ENCODE peak calls at places on chromosomes 1 and 21, in eight cellular contexts. One of them, this sample, is unnamed.
A peak's percentile ranks its signal among the peaks of the same experiment; 100 is the strongest.

GRCh38 chr21:15815285-15815684 is 85.5 kb downstream of the USP25 start:
- DNase-seq in activated CD4-positive, alpha-beta T cell treated with anti-CD3 and anti-CD28 coated beads, Interleukin-2, amount 10 ng/mL, durations not matched to agents 7 days and 5 days: no peak
- DNase-seq in NCI-H2171 treated with DMSO at 0.1 percent for 48 hours: no peak
- DNase-seq in cardiac fibroblast: no peak
- DNase-seq in stimulated activated naive CD8-positive, alpha-beta T cell treated with anti-CD3 and anti-CD28 coated beads, Interleukin-15, Interleukin-2, amounts not matched to agents 100 U/mL and 50 U/mL, for 24 hours: no peak
- DNase-seq in cortex of kidney: no peak
- DNase-seq in stimulated activated CD8-positive, alpha-beta memory T cell treated with anti-CD3 and anti-CD28 coated beads, Interleukin-15, amount 100 ng/mL, for 1 hour: no peak
- DNase-seq in endothelial cell: no peak
- DNase-seq in this sample: no peak

GRCh38 chr21:43304206-43304605 is 122.7 kb downstream of the SIK1 start:
- DNase-seq in activated CD4-positive, alpha-beta T cell treated with anti-CD3 and anti-CD28 coated beads, Interleukin-2, amount 10 ng/mL, durations not matched to agents 7 days and 5 days: no peak
- DNase-seq in NCI-H2171 treated with DMSO at 0.1 percent for 48 hours: no peak
- DNase-seq in cardiac fibroblast: no peak
- DNase-seq in stimulated activated naive CD8-positive, alpha-beta T cell treated with anti-CD3 and anti-CD28 coated beads, Interleukin-15, Interleukin-2, amounts not matched to agents 100 U/mL and 50 U/mL, for 24 hours: no peak
- DNase-seq in cortex of kidney: no peak
- DNase-seq in stimulated activated CD8-positive, alpha-beta memory T cell treated with anti-CD3 and anti-CD28 coated beads, Interleukin-15, amount 100 ng/mL, for 1 hour: no peak
- DNase-seq in endothelial cell: no peak
- DNase-seq in this sample: no peak

GRCh38 chr1:245043617-245043952 is 111.2 kb upstream of the KIF26B start:
- DNase-seq in activated CD4-positive, alpha-beta T cell treated with anti-CD3 and anti-CD28 coated beads, Interleukin-2, amount 10 ng/mL, durations not matched to agents 7 days and 5 days: no peak
- DNase-seq in NCI-H2171 treated with DMSO at 0.1 percent for 48 hours: no peak
- DNase-seq in cardiac fibroblast: no peak
- DNase-seq in stimulated activated naive CD8-positive, alpha-beta T cell treated with anti-CD3 and anti-CD28 coated beads, Interleukin-15, Interleukin-2, amounts not matched to agents 100 U/mL and 50 U/mL, for 24 hours: no peak
- DNase-seq in cortex of kidney: no peak
- DNase-seq in stimulated activated CD8-positive, alpha-beta memory T cell treated with anti-CD3 and anti-CD28 coated beads, Interleukin-15, amount 100 ng/mL, for 1 hour: no peak
- DNase-seq in endothelial cell: no peak
- DNase-seq in this sample: no peak

GRCh38 chr1:181002582-181003172 is 20.0 kb downstream of the STX6 start:
- DNase-seq in activated CD4-positive, alpha-beta T cell treated with anti-CD3 and anti-CD28 coated beads, Interleukin-2, amount 10 ng/mL, durations not matched to agents 7 days and 5 days: no peak
- DNase-seq in NCI-H2171 treated with DMSO at 0.1 percent for 48 hours: no peak
- DNase-seq in cardiac fibroblast: no peak
- DNase-seq in stimulated activated naive CD8-positive, alpha-beta T cell treated with anti-CD3 and anti-CD28 coated beads, Interleukin-15, Interleukin-2, amounts not matched to agents 100 U/mL and 50 U/mL, for 24 hours: no peak
- DNase-seq in cortex of kidney: no peak
- DNase-seq in stimulated activated CD8-positive, alpha-beta memory T cell treated with anti-CD3 and anti-CD28 coated beads, Interleukin-15, amount 100 ng/mL, for 1 hour: no peak
- DNase-seq in endothelial cell: no peak
- DNase-seq in this sample: no peak

GRCh38 chr1:201560328-201561194 is 21.6 kb downstream of the NAV1 start:
- DNase-seq in activated CD4-positive, alpha-beta T cell treated with anti-CD3 and anti-CD28 coated beads, Interleukin-2, amount 10 ng/mL, durations not matched to agents 7 days and 5 days: no peak
- DNase-seq in NCI-H2171 treated with DMSO at 0.1 percent for 48 hours: no peak
- DNase-seq in cardiac fibroblast: no peak
- DNase-seq in stimulated activated naive CD8-positive, alpha-beta T cell treated with anti-CD3 and anti-CD28 coated beads, Interleukin-15, Interleukin-2, amounts not matched to agents 100 U/mL and 50 U/mL, for 24 hours: no peak
- DNase-seq in cortex of kidney: no peak
- DNase-seq in stimulated activated CD8-positive, alpha-beta memory T cell treated with anti-CD3 and anti-CD28 coated beads, Interleukin-15, amount 100 ng/mL, for 1 hour: no peak
- DNase-seq in endothelial cell: no peak
- DNase-seq in this sample: no peak

GRCh38 chr21:34864370-34865209 is 184.5 kb downstream of the RUNX1 start:
- DNase-seq in activated CD4-positive, alpha-beta T cell treated with anti-CD3 and anti-CD28 coated beads, Interleukin-2, amount 10 ng/mL, durations not matched to agents 7 days and 5 days: no peak
- DNase-seq in NCI-H2171 treated with DMSO at 0.1 percent for 48 hours: no peak
- DNase-seq in cardiac fibroblast: no peak
- DNase-seq in stimulated activated naive CD8-positive, alpha-beta T cell treated with anti-CD3 and anti-CD28 coated beads, Interleukin-15, Interleukin-2, amounts not matched to agents 100 U/mL and 50 U/mL, for 24 hours: no peak
- DNase-seq in cortex of kidney: no peak
- DNase-seq in stimulated activated CD8-positive, alpha-beta memory T cell treated with anti-CD3 and anti-CD28 coated beads, Interleukin-15, amount 100 ng/mL, for 1 hour: no peak
- DNase-seq in endothelial cell: no peak
- DNase-seq in this sample: no peak

GRCh38 chr1:84619383-84620093 is 45.3 kb upstream of the CTBS start:
- DNase-seq in activated CD4-positive, alpha-beta T cell treated with anti-CD3 and anti-CD28 coated beads, Interleukin-2, amount 10 ng/mL, durations not matched to agents 7 days and 5 days: no peak
- DNase-seq in NCI-H2171 treated with DMSO at 0.1 percent for 48 hours: no peak
- DNase-seq in cardiac fibroblast: peak; percentile 81
- DNase-seq in stimulated activated naive CD8-positive, alpha-beta T cell treated with anti-CD3 and anti-CD28 coated beads, Interleukin-15, Interleukin-2, amounts not matched to agents 100 U/mL and 50 U/mL, for 24 hours: peak; percentile 71
- DNase-seq in cortex of kidney: no peak
- DNase-seq in stimulated activated CD8-positive, alpha-beta memory T cell treated with anti-CD3 and anti-CD28 coated beads, Interleukin-15, amount 100 ng/mL, for 1 hour: no peak
- DNase-seq in endothelial cell: no peak
- DNase-seq in this sample: no peak

GRCh38 chr1:57363165-57363564 is 60.7 kb downstream of the DAB1 start:
- DNase-seq in activated CD4-positive, alpha-beta T cell treated with anti-CD3 and anti-CD28 coated beads, Interleukin-2, amount 10 ng/mL, durations not matched to agents 7 days and 5 days: no peak
- DNase-seq in NCI-H2171 treated with DMSO at 0.1 percent for 48 hours: no peak
- DNase-seq in cardiac fibroblast: no peak
- DNase-seq in stimulated activated naive CD8-positive, alpha-beta T cell treated with anti-CD3 and anti-CD28 coated beads, Interleukin-15, Interleukin-2, amounts not matched to agents 100 U/mL and 50 U/mL, for 24 hours: no peak
- DNase-seq in cortex of kidney: no peak
- DNase-seq in stimulated activated CD8-positive, alpha-beta memory T cell treated with anti-CD3 and anti-CD28 coated beads, Interleukin-15, amount 100 ng/mL, for 1 hour: no peak
- DNase-seq in endothelial cell: no peak
- DNase-seq in this sample: no peak

GRCh38 chr1:112517231-112517630 is 8.5 kb downstream of the WNT2B start:
- DNase-seq in activated CD4-positive, alpha-beta T cell treated with anti-CD3 and anti-CD28 coated beads, Interleukin-2, amount 10 ng/mL, durations not matched to agents 7 days and 5 days: no peak
- DNase-seq in NCI-H2171 treated with DMSO at 0.1 percent for 48 hours: no peak
- DNase-seq in cardiac fibroblast: no peak
- DNase-seq in stimulated activated naive CD8-positive, alpha-beta T cell treated with anti-CD3 and anti-CD28 coated beads, Interleukin-15, Interleukin-2, amounts not matched to agents 100 U/mL and 50 U/mL, for 24 hours: no peak
- DNase-seq in cortex of kidney: no peak
- DNase-seq in stimulated activated CD8-positive, alpha-beta memory T cell treated with anti-CD3 and anti-CD28 coated beads, Interleukin-15, amount 100 ng/mL, for 1 hour: no peak
- DNase-seq in endothelial cell: no peak
- DNase-seq in this sample: no peak

GRCh38 chr21:34129971-34130597 is 56.7 kb downstream of the MRPS6 start:
- DNase-seq in activated CD4-positive, alpha-beta T cell treated with anti-CD3 and anti-CD28 coated beads, Interleukin-2, amount 10 ng/mL, durations not matched to agents 7 days and 5 days: peak; percentile 13
- DNase-seq in NCI-H2171 treated with DMSO at 0.1 percent for 48 hours: peak; percentile 10
- DNase-seq in cardiac fibroblast: peak; percentile 29
- DNase-seq in stimulated activated naive CD8-positive, alpha-beta T cell treated with anti-CD3 and anti-CD28 coated beads, Interleukin-15, Interleukin-2, amounts not matched to agents 100 U/mL and 50 U/mL, for 24 hours: peak; percentile 23
- DNase-seq in cortex of kidney: no peak
- DNase-seq in stimulated activated CD8-positive, alpha-beta memory T cell treated with anti-CD3 and anti-CD28 coated beads, Interleukin-15, amount 100 ng/mL, for 1 hour: no peak
- DNase-seq in endothelial cell: no peak
- DNase-seq in this sample: no peak

GRCh38 chr1:51203874-51204245 is 32.2 kb upstream of the RNF11 start:
- DNase-seq in activated CD4-positive, alpha-beta T cell treated with anti-CD3 and anti-CD28 coated beads, Interleukin-2, amount 10 ng/mL, durations not matched to agents 7 days and 5 days: no peak
- DNase-seq in NCI-H2171 treated with DMSO at 0.1 percent for 48 hours: no peak
- DNase-seq in cardiac fibroblast: no peak
- DNase-seq in stimulated activated naive CD8-positive, alpha-beta T cell treated with anti-CD3 and anti-CD28 coated beads, Interleukin-15, Interleukin-2, amounts not matched to agents 100 U/mL and 50 U/mL, for 24 hours: no peak
- DNase-seq in cortex of kidney: no peak
- DNase-seq in stimulated activated CD8-positive, alpha-beta memory T cell treated with anti-CD3 and anti-CD28 coated beads, Interleukin-15, amount 100 ng/mL, for 1 hour: no peak
- DNase-seq in endothelial cell: no peak
- DNase-seq in this sample: no peak

GRCh38 chr1:33599516-33600115 is 127.2 kb downstream of the ZSCAN20 start:
- DNase-seq in activated CD4-positive, alpha-beta T cell treated with anti-CD3 and anti-CD28 coated beads, Interleukin-2, amount 10 ng/mL, durations not matched to agents 7 days and 5 days: no peak
- DNase-seq in NCI-H2171 treated with DMSO at 0.1 percent for 48 hours: peak; percentile 96
- DNase-seq in cardiac fibroblast: no peak
- DNase-seq in stimulated activated naive CD8-positive, alpha-beta T cell treated with anti-CD3 and anti-CD28 coated beads, Interleukin-15, Interleukin-2, amounts not matched to agents 100 U/mL and 50 U/mL, for 24 hours: no peak
- DNase-seq in cortex of kidney: no peak
- DNase-seq in stimulated activated CD8-positive, alpha-beta memory T cell treated with anti-CD3 and anti-CD28 coated beads, Interleukin-15, amount 100 ng/mL, for 1 hour: no peak
- DNase-seq in endothelial cell: no peak
- DNase-seq in this sample: no peak

GRCh38 chr1:35505911-35506798 is 51.0 kb downstream of the KIAA0319L start:
- DNase-seq in activated CD4-positive, alpha-beta T cell treated with anti-CD3 and anti-CD28 coated beads, Interleukin-2, amount 10 ng/mL, durations not matched to agents 7 days and 5 days: peak; percentile 78
- DNase-seq in NCI-H2171 treated with DMSO at 0.1 percent for 48 hours: peak; percentile 10
- DNase-seq in cardiac fibroblast: peak; percentile 89
- DNase-seq in stimulated activated naive CD8-positive, alpha-beta T cell treated with anti-CD3 and anti-CD28 coated beads, Interleukin-15, Interleukin-2, amounts not matched to agents 100 U/mL and 50 U/mL, for 24 hours: peak; percentile 28
- DNase-seq in cortex of kidney: no peak
- DNase-seq in stimulated activated CD8-positive, alpha-beta memory T cell treated with anti-CD3 and anti-CD28 coated beads, Interleukin-15, amount 100 ng/mL, for 1 hour: no peak
- DNase-seq in endothelial cell: no peak
- DNase-seq in this sample: no peak

GRCh38 chr1:25644962-25645361 is 28.4 kb downstream of the MAN1C1 start:
- DNase-seq in activated CD4-positive, alpha-beta T cell treated with anti-CD3 and anti-CD28 coated beads, Interleukin-2, amount 10 ng/mL, durations not matched to agents 7 days and 5 days: no peak
- DNase-seq in NCI-H2171 treated with DMSO at 0.1 percent for 48 hours: no peak
- DNase-seq in cardiac fibroblast: no peak
- DNase-seq in stimulated activated naive CD8-positive, alpha-beta T cell treated with anti-CD3 and anti-CD28 coated beads, Interleukin-15, Interleukin-2, amounts not matched to agents 100 U/mL and 50 U/mL, for 24 hours: no peak
- DNase-seq in cortex of kidney: no peak
- DNase-seq in stimulated activated CD8-positive, alpha-beta memory T cell treated with anti-CD3 and anti-CD28 coated beads, Interleukin-15, amount 100 ng/mL, for 1 hour: no peak
- DNase-seq in endothelial cell: no peak
- DNase-seq in this sample: no peak

GRCh38 chr1:78274814-78275213 is 216.0 kb upstream of the PTGFR start:
- DNase-seq in activated CD4-positive, alpha-beta T cell treated with anti-CD3 and anti-CD28 coated beads, Interleukin-2, amount 10 ng/mL, durations not matched to agents 7 days and 5 days: no peak
- DNase-seq in NCI-H2171 treated with DMSO at 0.1 percent for 48 hours: no peak
- DNase-seq in cardiac fibroblast: peak; percentile 65
- DNase-seq in stimulated activated naive CD8-positive, alpha-beta T cell treated with anti-CD3 and anti-CD28 coated beads, Interleukin-15, Interleukin-2, amounts not matched to agents 100 U/mL and 50 U/mL, for 24 hours: no peak
- DNase-seq in cortex of kidney: no peak
- DNase-seq in stimulated activated CD8-positive, alpha-beta memory T cell treated with anti-CD3 and anti-CD28 coated beads, Interleukin-15, amount 100 ng/mL, for 1 hour: no peak
- DNase-seq in endothelial cell: no peak
- DNase-seq in this sample: no peak

GRCh38 chr1:53060580-53060979 is 1.4 kb upstream of the PODN start:
- DNase-seq in activated CD4-positive, alpha-beta T cell treated with anti-CD3 and anti-CD28 coated beads, Interleukin-2, amount 10 ng/mL, durations not matched to agents 7 days and 5 days: no peak
- DNase-seq in NCI-H2171 treated with DMSO at 0.1 percent for 48 hours: no peak
- DNase-seq in cardiac fibroblast: peak; percentile 74
- DNase-seq in stimulated activated naive CD8-positive, alpha-beta T cell treated with anti-CD3 and anti-CD28 coated beads, Interleukin-15, Interleukin-2, amounts not matched to agents 100 U/mL and 50 U/mL, for 24 hours: no peak
- DNase-seq in cortex of kidney: no peak
- DNase-seq in stimulated activated CD8-positive, alpha-beta memory T cell treated with anti-CD3 and anti-CD28 coated beads, Interleukin-15, amount 100 ng/mL, for 1 hour: no peak
- DNase-seq in endothelial cell: no peak
- DNase-seq in this sample: no peak

GRCh38 chr1:94125551-94126514 is 4.9 kb upstream of the ABCA4 start:
- DNase-seq in activated CD4-positive, alpha-beta T cell treated with anti-CD3 and anti-CD28 coated beads, Interleukin-2, amount 10 ng/mL, durations not matched to agents 7 days and 5 days: no peak
- DNase-seq in NCI-H2171 treated with DMSO at 0.1 percent for 48 hours: no peak
- DNase-seq in cardiac fibroblast: no peak
- DNase-seq in stimulated activated naive CD8-positive, alpha-beta T cell treated with anti-CD3 and anti-CD28 coated beads, Interleukin-15, Interleukin-2, amounts not matched to agents 100 U/mL and 50 U/mL, for 24 hours: no peak
- DNase-seq in cortex of kidney: no peak
- DNase-seq in stimulated activated CD8-positive, alpha-beta memory T cell treated with anti-CD3 and anti-CD28 coated beads, Interleukin-15, amount 100 ng/mL, for 1 hour: no peak
- DNase-seq in endothelial cell: no peak
- DNase-seq in this sample: no peak

GRCh38 chr1:11204396-11205190 is 15.4 kb downstream of the ANGPTL7 start:
- DNase-seq in activated CD4-positive, alpha-beta T cell treated with anti-CD3 and anti-CD28 coated beads, Interleukin-2, amount 10 ng/mL, durations not matched to agents 7 days and 5 days: no peak
- DNase-seq in NCI-H2171 treated with DMSO at 0.1 percent for 48 hours: no peak
- DNase-seq in cardiac fibroblast: no peak
- DNase-seq in stimulated activated naive CD8-positive, alpha-beta T cell treated with anti-CD3 and anti-CD28 coated beads, Interleukin-15, Interleukin-2, amounts not matched to agents 100 U/mL and 50 U/mL, for 24 hours: no peak
- DNase-seq in cortex of kidney: no peak
- DNase-seq in stimulated activated CD8-positive, alpha-beta memory T cell treated with anti-CD3 and anti-CD28 coated beads, Interleukin-15, amount 100 ng/mL, for 1 hour: no peak
- DNase-seq in endothelial cell: no peak
- DNase-seq in this sample: no peak

GRCh38 chr1:231750818-231751623 is 124.4 kb downstream of the DISC1 start:
- DNase-seq in activated CD4-positive, alpha-beta T cell treated with anti-CD3 and anti-CD28 coated beads, Interleukin-2, amount 10 ng/mL, durations not matched to agents 7 days and 5 days: no peak
- DNase-seq in NCI-H2171 treated with DMSO at 0.1 percent for 48 hours: no peak
- DNase-seq in cardiac fibroblast: no peak
- DNase-seq in stimulated activated naive CD8-positive, alpha-beta T cell treated with anti-CD3 and anti-CD28 coated beads, Interleukin-15, Interleukin-2, amounts not matched to agents 100 U/mL and 50 U/mL, for 24 hours: no peak
- DNase-seq in cortex of kidney: no peak
- DNase-seq in stimulated activated CD8-positive, alpha-beta memory T cell treated with anti-CD3 and anti-CD28 coated beads, Interleukin-15, amount 100 ng/mL, for 1 hour: no peak
- DNase-seq in endothelial cell: no peak
- DNase-seq in this sample: no peak

GRCh38 chr1:35560256-35561225 is 2.9 kb downstream of the NCDN start:
- DNase-seq in activated CD4-positive, alpha-beta T cell treated with anti-CD3 and anti-CD28 coated beads, Interleukin-2, amount 10 ng/mL, durations not matched to agents 7 days and 5 days: no peak
- DNase-seq in NCI-H2171 treated with DMSO at 0.1 percent for 48 hours: no peak
- DNase-seq in cardiac fibroblast: no peak
- DNase-seq in stimulated activated naive CD8-positive, alpha-beta T cell treated with anti-CD3 and anti-CD28 coated beads, Interleukin-15, Interleukin-2, amounts not matched to agents 100 U/mL and 50 U/mL, for 24 hours: no peak
- DNase-seq in cortex of kidney: no peak
- DNase-seq in stimulated activated CD8-positive, alpha-beta memory T cell treated with anti-CD3 and anti-CD28 coated beads, Interleukin-15, amount 100 ng/mL, for 1 hour: no peak
- DNase-seq in endothelial cell: no peak
- DNase-seq in this sample: no peak

GRCh38 chr1:6471969-6472368 is 6.0 kb upstream of the TNFRSF25 start:
- DNase-seq in activated CD4-positive, alpha-beta T cell treated with anti-CD3 and anti-CD28 coated beads, Interleukin-2, amount 10 ng/mL, durations not matched to agents 7 days and 5 days: no peak
- DNase-seq in NCI-H2171 treated with DMSO at 0.1 percent for 48 hours: no peak
- DNase-seq in cardiac fibroblast: no peak
- DNase-seq in stimulated activated naive CD8-positive, alpha-beta T cell treated with anti-CD3 and anti-CD28 coated beads, Interleukin-15, Interleukin-2, amounts not matched to agents 100 U/mL and 50 U/mL, for 24 hours: no peak
- DNase-seq in cortex of kidney: no peak
- DNase-seq in stimulated activated CD8-positive, alpha-beta memory T cell treated with anti-CD3 and anti-CD28 coated beads, Interleukin-15, amount 100 ng/mL, for 1 hour: no peak
- DNase-seq in endothelial cell: no peak
- DNase-seq in this sample: no peak

GRCh38 chr1:154989195-154989860 is 4.1 kb upstream of the LENEP start:
- DNase-seq in activated CD4-positive, alpha-beta T cell treated with anti-CD3 and anti-CD28 coated beads, Interleukin-2, amount 10 ng/mL, durations not matched to agents 7 days and 5 days: no peak
- DNase-seq in NCI-H2171 treated with DMSO at 0.1 percent for 48 hours: no peak
- DNase-seq in cardiac fibroblast: no peak
- DNase-seq in stimulated activated naive CD8-positive, alpha-beta T cell treated with anti-CD3 and anti-CD28 coated beads, Interleukin-15, Interleukin-2, amounts not matched to agents 100 U/mL and 50 U/mL, for 24 hours: no peak
- DNase-seq in cortex of kidney: no peak
- DNase-seq in stimulated activated CD8-positive, alpha-beta memory T cell treated with anti-CD3 and anti-CD28 coated beads, Interleukin-15, amount 100 ng/mL, for 1 hour: no peak
- DNase-seq in endothelial cell: no peak
- DNase-seq in this sample: no peak